ENCODE peak calls at places on chromosomes 3 and 15, in six cellular contexts. F is tibial artery, N is psoas muscle, P is stomach, X is cardiac muscle cell, I is IMR-90. B is an unnamed sample.

GRCh38 chr15:65110676-65111292 is 4.2 kb downstream of the UBAP1L start:
- DNase-seq in F (no peak), N (no peak), P (no peak), X (peak; percentile 83), I (peak; percentile 92), B (no peak)

GRCh38 chr15:48395532-48396011 is 64.3 kb downstream of the DUT start:
- DNase-seq in F (peak; percentile 92), N (peak; percentile 86), P (no peak), X (no peak), I (peak; percentile 86), B (no peak)

GRCh38 chr3:69200384-69201068 is 78.1 kb upstream of the LMOD3 start:
- DNase-seq in F (no peak), N (no peak), P (peak; percentile 73), X (peak; percentile 68), I (peak; percentile 19), B (no peak)

GRCh38 chr3:98343647-98344507 is 9.8 kb upstream of the OR5K4 start:
- DNase-seq in F (no peak), N (no peak), P (no peak), X (peak; percentile 35), I (peak; percentile 17), B (no peak)

GRCh38 chr3:53085476-53085875 is 39.6 kb upstream of the SFMBT1 start:
- DNase-seq in F (no peak), N (no peak), P (no peak), X (no peak), I (no peak), B (no peak)

GRCh38 chr3:133896002-133896761 is 500 bp upstream of the RAB6B start:
- DNase-seq in F (no peak), N (no peak), P (no peak), X (peak; percentile 11), I (no peak), B (no peak)

GRCh38 chr3:68972358-68972979 is 40.1 kb upstream of the TAFA4 start:
- DNase-seq in F (no peak), N (peak; percentile 18), P (no peak), X (peak; percentile 75), I (peak; percentile 51), B (peak; percentile 65)

GRCh38 chr3:99579246-99579645 is 59.1 kb upstream of the COL8A1 start:
- DNase-seq in F (no peak), N (no peak), P (no peak), X (peak; percentile 70), I (peak; percentile 87), B (no peak)

GRCh38 chr3:12884790-12885584 is 43.6 kb upstream of the RPL32 start:
- DNase-seq in F (no peak), N (peak; percentile 9), P (no peak), X (no peak), I (no peak), B (no peak)

GRCh38 chr15:88623061-88623460 is 1.9 kb downstream of the AEN start:
- DNase-seq in F (no peak), N (no peak), P (no peak), X (peak; percentile 49), I (peak; percentile 93), B (peak; percentile 64)

GRCh38 chr15:45521596-45522167 is 873 bp downstream of the SLC30A4 start:
- DNase-seq in F (no peak), N (no peak), P (no peak), X (no peak), I (no peak), B (no peak)

GRCh38 chr3:167899090-167899489 is 163.6 kb downstream of the SERPINI1 start:
- DNase-seq in F (no peak), N (no peak), P (no peak), X (no peak), I (no peak), B (no peak)

GRCh38 chr3:160929595-160929994 is 173.6 kb downstream of the PPM1L start:
- DNase-seq in F (no peak), N (peak; percentile 30), P (peak; percentile 32), X (peak; percentile 29), I (no peak), B (no peak)

GRCh38 chr15:87354661-87355410 is 901.7 kb downstream of the NTRK3 start:
- DNase-seq in F (no peak), N (no peak), P (no peak), X (peak; percentile 53), I (peak; percentile 82), B (no peak)

DNA sequence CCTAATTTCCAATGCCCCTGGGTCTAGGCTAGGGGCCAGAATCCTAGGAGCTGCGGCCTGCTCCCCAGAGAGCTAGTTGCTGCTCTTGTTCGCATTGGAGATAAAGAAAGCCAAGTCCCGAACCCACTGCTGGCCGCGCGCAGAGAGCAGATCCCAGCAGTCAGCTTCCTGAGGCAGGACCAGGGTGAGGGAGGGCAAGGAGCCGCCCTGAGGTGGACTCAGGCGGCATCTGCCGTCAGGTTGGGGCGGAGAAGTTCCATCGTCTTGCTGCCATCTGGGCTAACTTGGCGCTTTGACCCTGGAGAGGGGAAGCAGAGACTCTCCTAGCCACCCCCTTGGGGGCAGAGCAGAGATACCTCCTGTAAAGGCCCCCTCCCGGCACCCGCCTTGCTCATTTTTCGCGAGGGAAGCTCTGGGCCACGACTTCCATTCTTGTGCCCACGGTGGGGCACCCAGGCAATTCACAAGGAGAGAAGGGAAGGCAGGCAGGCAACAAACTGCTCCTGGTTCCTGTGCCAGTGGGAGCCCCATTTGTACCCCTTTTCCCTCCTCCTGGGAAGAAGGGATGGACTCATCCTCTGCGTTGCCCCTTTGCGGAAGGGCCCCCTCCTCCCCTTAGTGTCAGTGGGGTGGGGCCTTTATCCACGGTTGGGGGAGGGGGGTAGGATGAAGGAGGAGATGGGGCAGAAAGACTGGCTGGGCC is 640 bp downstream of the ZIC4 start:
- DNase-seq in F (no peak), N (no peak), P (no peak), X (no peak), I (no peak), B (no peak)
- TF ChIP-seq CTCF in F (no peak), N (no peak), P (no peak), X (no peak), I (no peak), B (no peak)

DNA sequence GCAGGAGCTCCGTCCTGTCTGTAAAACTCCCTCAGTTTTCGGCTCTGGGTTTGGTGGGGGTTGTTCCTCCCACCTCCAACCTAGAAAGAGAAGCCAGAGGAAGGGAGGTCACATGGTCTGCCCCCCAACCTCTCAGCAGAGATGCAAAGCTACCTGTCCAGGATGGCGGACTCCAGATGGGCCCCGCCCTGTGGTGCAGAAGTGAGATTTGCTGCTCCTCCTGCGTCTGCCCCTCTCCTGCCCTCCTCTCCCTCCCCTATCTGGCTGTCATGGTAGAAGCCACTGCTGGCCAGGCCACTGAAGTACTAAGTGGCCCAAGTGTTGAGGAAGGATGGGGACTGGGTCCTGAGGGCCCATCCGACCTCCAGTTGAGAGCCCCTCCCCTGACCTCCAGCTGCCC is 2.1 kb upstream of the SEMA3B start:
- DNase-seq in F (no peak), N (no peak), P (no peak), X (no peak), I (no peak), B (no peak)
- H3K4me1 ChIP-seq in F (peaks cover 81% of the 10 kb centered on the region), N (peaks cover 48% of the 10 kb centered on the region), P (peaks cover 81% of the 10 kb centered on the region), X (peaks cover 37% of the 10 kb centered on the region), I (peaks cover 65% of the 10 kb centered on the region), B (peaks cover 62% of the 10 kb centered on the region)

GRCh38 chr15:63122002-63122893 is 587 bp downstream of the LACTB start:
- DNase-seq in F (peak; percentile 86), N (peak; percentile 83), P (peak; percentile 95), X (peak; percentile 84), I (peak; percentile 75), B (peak; percentile 95)

GRCh38 chr15:63118854-63119253 is 2.8 kb upstream of the LACTB start:
- DNase-seq in F (no peak), N (no peak), P (no peak), X (no peak), I (no peak), B (no peak)

GRCh38 chr15:63121382-63122001 is at the start of gene LACTB:
- DNase-seq in F (peak; percentile 90), N (peak; percentile 91), P (peak; percentile 89), X (peak; percentile 95), I (peak; percentile 89), B (peak; percentile 42)

GRCh38 chr15:63126726-63127125 is 5.1 kb downstream of the LACTB start:
- DNase-seq in F (no peak), N (no peak), P (no peak), X (no peak), I (no peak), B (no peak)

GRCh38 chr15:63124506-63124905 is 2.8 kb downstream of the LACTB start:
- DNase-seq in F (no peak), N (no peak), P (no peak), X (no peak), I (no peak), B (no peak)
- H3K4me3 ChIP-seq in F (no peak overlapping the region), N (no peak overlapping the region), P (no peak overlapping the region), X (no peak overlapping the region), I (no peak overlapping the region), B (no peak overlapping the region)

DNA sequence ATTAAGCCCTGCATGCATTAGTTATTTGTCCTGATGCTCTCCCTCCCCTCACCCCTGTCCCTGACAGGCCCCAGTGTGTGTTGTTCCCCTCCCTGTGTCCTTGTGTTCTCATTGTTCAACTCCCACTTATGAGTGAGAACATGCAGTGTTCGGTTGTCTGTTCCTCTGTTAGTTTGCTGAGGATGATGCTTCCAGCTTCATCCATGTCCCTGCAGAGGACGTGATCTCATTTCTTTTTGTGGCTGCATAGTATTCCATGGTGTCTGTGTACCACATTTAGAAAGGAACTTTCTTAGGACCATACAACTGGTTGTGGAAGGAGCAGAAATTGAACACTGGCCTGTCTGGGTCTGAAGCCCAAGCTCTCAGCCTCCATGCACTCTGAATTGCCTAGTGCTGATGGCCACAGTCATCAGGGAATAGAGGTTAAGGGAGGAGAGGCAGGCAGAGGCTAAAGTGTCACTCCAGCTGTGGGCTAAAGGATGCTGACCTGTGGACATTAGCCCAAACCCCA is 138.5 kb downstream of the FNDC3B start:
- DNase-seq in F (no peak), N (no peak), P (no peak), X (no peak), I (no peak), B (no peak)
- TF ChIP-seq CTCF in F (no peak), N (no peak), P (no peak), X (no peak), I (no peak), B (no peak)